ENCODE peak calls at places on chromosomes 3 and 15, in four cellular contexts. T, G, B and J are unnamed samples.

GRCh38 chr3:12926660-12927059 is 85.3 kb upstream of the RPL32 start:
- DNase-seq in B (no peak), T (no peak), G (peak; percentile 38), J (no peak)

GRCh38 chr15:63532307-63532744 is 27.9 kb downstream of the USP3 start:
- DNase-seq in B (no peak), G (no peak), T (no peak), J (no peak)

GRCh38 chr3:185658504-185658912 is 72.4 kb downstream of the SENP2 start:
- DNase-seq in B (no peak), T (peak; percentile 93), G (peak; percentile 40), J (peak; percentile 81)

GRCh38 chr3:49638445-49638844 is 35.7 kb upstream of the APEH start:
- DNase-seq in T (no peak), G (no peak), B (no peak), J (peak; percentile 74)

GRCh38 chr3:40782086-40782721 is 257.4 kb downstream of the ZNF621 start:
- DNase-seq in T (no peak), B (no peak), G (no peak), J (no peak)

GRCh38 chr3:4492240-4493007 is 724 bp upstream of the ITPR1 start:
- DNase-seq in G (peak; percentile 62), T (peak; percentile 57), B (peak; percentile 43), J (peak; percentile 41)

GRCh38 chr15:26866298-26867198 is at the start of gene GABRA5:
- DNase-seq in T (no peak), G (no peak), B (peak; percentile 57), J (no peak)

GRCh38 chr3:86982883-86983282 is 8.1 kb downstream of the VGLL3 start:
- DNase-seq in B (no peak), T (no peak), G (no peak), J (no peak)

GRCh38 chr15:77542491-77543001 is 90.2 kb downstream of the LINGO1 start:
- DNase-seq in G (no peak), B (no peak), T (no peak), J (no peak)

GRCh38 chr3:170740726-170741591 is 129.0 kb downstream of the RPL22L1 start:
- DNase-seq in G (no peak), B (no peak), T (peak; percentile 80), J (peak; percentile 71)
- H3K27ac ChIP-seq in G (peak overlapping the region; percentile 30), B (no peak overlapping the region), T (peak overlapping the region; percentile 81), J (peak overlapping the region; percentile 48)

GRCh38 chr3:29370451-29371420 is 89.9 kb downstream of the RBMS3 start:
- DNase-seq in T (no peak), B (no peak), G (no peak), J (no peak)
- H3K4me3 ChIP-seq in T (no peak overlapping the region), B (no peak overlapping the region), G (no peak overlapping the region), J (no peak overlapping the region)

DNA sequence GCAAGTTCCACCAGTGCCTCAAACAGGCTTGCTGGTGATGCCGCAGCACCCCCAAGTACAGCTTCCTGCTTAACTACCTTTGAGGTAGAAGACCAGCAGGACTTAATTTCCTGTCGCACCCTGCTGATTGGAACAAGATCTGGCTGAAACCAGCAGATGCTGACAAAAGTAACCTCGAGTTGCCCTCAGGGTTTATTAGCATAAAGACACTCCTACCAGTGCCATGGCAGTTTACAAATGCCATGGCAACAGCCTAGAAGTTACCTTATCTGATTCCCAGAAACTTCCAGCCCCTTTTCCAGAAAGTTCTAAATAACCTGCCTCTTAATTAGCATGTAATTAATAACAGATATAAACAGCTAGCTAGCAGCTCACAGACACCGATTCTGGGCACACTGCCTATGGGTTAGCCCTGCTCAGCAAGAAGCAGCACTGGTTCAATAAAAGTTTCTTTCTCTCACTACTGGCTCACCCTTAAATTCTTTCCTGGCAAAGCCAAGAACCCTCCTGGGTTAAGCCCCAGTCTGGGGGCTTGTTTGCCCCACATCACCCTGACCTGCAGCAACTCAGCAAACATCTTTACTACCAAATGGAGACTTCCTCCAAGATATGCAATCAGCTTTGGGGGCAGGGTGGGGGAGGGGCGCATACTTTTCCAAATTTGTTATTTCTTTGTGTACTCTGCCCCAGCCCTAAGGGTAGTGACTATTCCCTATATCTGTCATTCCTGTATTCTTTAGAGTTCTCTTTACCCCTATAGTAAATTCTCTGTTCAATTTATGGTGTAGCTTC is 54.2 kb downstream of the MAP4 start:
- DNase-seq in T (no peak), G (no peak), B (no peak), J (no peak)
- H3K4me1 ChIP-seq in T (peaks cover 9% of the 10 kb centered on the region), G (peaks cover 24% of the 10 kb centered on the region), B (no peaks in the 10 kb centered on the region), J (no peaks in the 10 kb centered on the region)

GRCh38 chr3:128999104-128999503 is 2.0 kb upstream of the EFCC1 start:
- DNase-seq in B (no peak), G (no peak), T (no peak), J (no peak)

GRCh38 chr3:128996741-128997140 is 2.9 kb upstream of the CFAP92 start:
- DNase-seq in B (no peak), T (no peak), G (no peak), J (no peak)

GRCh38 chr3:129000742-129001100 is 383 bp upstream of the EFCC1 start:
- DNase-seq in T (no peak), B (no peak), G (no peak), J (no peak)

GRCh38 chr3:128997486-128997885 is 3.6 kb upstream of the CFAP92 start:
- DNase-seq in G (no peak), B (no peak), T (no peak), J (no peak)

GRCh38 chr3:128998532-128998931 is 2.6 kb upstream of the EFCC1 start:
- DNase-seq in B (no peak), G (no peak), T (no peak), J (no peak)
- H3K27ac ChIP-seq in B (peak overlapping the region; percentile 88), G (no peak overlapping the region), T (no peak overlapping the region), J (no peak overlapping the region)

GRCh38 chr15:74959643-74959939 is 3.0 kb upstream of the RPP25 start:
- DNase-seq in T (no peak), B (no peak), G (no peak), J (no peak)
- H3K4me3 ChIP-seq in T (peak overlapping the region; percentile 83), B (no peak overlapping the region), G (peak overlapping the region; percentile 66), J (no peak overlapping the region)

DNA sequence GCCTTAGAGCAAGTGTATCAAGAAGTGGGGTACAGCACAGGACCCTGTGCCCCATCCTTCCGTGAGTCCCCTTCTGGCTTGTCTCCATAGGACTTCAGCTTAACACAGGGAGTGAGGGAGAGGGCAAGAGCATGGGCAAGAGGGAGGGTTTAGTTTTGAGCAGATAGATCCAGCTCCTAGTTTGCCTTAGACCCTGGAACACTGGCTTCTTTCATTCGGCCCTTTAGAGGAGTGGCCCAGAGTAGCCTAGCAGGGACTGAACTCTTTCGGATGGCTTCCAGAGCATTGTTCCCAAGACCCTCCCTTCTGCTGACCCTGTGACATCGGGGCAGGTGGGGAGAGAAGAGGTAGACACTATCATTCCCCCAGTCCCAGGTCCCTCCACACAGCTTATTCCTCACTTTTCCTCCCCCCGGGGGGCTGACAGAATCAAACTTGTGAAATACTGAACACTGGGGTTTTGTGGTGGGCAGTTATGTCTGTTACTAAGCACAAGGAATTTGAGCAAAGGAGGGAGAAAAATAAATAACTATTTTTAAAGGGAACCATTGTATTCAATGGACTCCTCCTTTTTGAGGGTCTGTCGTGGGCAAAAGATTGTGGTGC is 289.6 kb upstream of the C2CD4B start:
- DNase-seq in G (no peak), B (no peak), T (no peak), J (peak; percentile 70)
- H3K4me1 ChIP-seq in G (peaks cover 49% of the 10 kb centered on the region), B (peaks cover 29% of the 10 kb centered on the region), T (peaks cover 18% of the 10 kb centered on the region), J (peaks cover 48% of the 10 kb centered on the region)

GRCh38 chr15:37109952-37110630 is 9.7 kb upstream of the MEIS2 start:
- DNase-seq in B (no peak), T (no peak), G (no peak), J (no peak)
- H3K27ac ChIP-seq in B (no peak overlapping the region), T (no peak overlapping the region), G (peak overlapping the region; percentile 33), J (no peak overlapping the region)

DNA sequence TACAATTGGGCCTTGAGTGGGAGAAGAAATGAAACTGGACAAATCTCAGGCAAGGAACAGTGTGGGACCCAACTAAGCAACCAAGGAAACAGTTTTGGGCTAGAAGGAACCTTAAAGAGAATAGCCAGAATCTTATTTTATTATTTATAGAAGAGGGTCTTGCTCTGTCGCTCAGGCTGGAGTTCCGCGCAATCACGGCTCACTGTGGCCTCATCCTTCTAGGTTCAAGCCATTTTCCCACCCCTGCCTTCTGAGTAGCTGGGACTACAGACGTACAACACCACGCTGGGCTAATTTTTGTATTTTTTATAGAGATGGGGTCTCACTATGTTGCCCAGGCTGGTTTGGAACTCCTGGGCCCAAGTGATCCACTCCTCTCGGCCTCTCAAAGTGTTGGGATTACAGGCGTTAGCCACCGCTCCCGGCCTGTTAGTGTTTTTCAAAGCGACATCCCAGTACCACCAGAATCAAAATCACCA is 734 bp upstream of the WDR76 start:
- DNase-seq in B (no peak), T (no peak), G (no peak), J (no peak)
- H3K4me3 ChIP-seq in B (no peak overlapping the region), T (peak overlapping the region; percentile 58), G (peak overlapping the region; percentile 48), J (no peak overlapping the region)